ENCODE peak calls at places on chromosomes 5 and 9, in six cellular contexts. I is effector memory CD4-positive, alpha-beta T cell; Y is RWPE2; Q is SK-N-SH; R is pancreas; A is cardiac muscle cell. V is an unnamed sample.

GRCh38 chr5:122076669-122077450 is 1.2 kb downstream of the LOX start:
- DNase-seq in I (no peak), Y (peak; percentile 83), Q (peak; percentile 74), R (peak; percentile 52), A (peak; percentile 86), V (peak; percentile 22)

GRCh38 chr5:168171901-168172717 is 119.3 kb upstream of the WWC1 start:
- DNase-seq in I (no peak), Y (no peak), Q (no peak), R (no peak), A (no peak), V (no peak)

GRCh38 chr5:143312822-143313221 is 90.7 kb downstream of the NR3C1 start:
- DNase-seq in I (no peak), Y (no peak), Q (no peak), R (no peak), A (no peak), V (no peak)

GRCh38 chr9:127803507-127804352 is 1.0 kb downstream of the FPGS start:
- DNase-seq in I (no peak), Y (peak; percentile 84), Q (peak; percentile 64), R (peak; percentile 48), A (peak; percentile 45), V (no peak)

GRCh38 chr5:143796110-143796509 is 15.9 kb upstream of the HMHB1 start:
- DNase-seq in I (no peak), Y (no peak), Q (no peak), R (no peak), A (peak; percentile 41), V (no peak)

GRCh38 chr9:97803167-97804058 is 49.6 kb upstream of the FOXE1 start:
- DNase-seq in I (peak; percentile 56), Y (peak; percentile 75), Q (peak; percentile 97), R (peak; percentile 90), A (peak; percentile 69), V (peak; percentile 13)

GRCh38 chr5:176895829-176896228 is 3.3 kb downstream of the HK3 start:
- DNase-seq in I (no peak), Y (no peak), Q (no peak), R (no peak), A (no peak), V (no peak)

GRCh38 chr5:2439608-2440007 is 311.9 kb downstream of the IRX2 start:
- DNase-seq in I (no peak), Y (no peak), Q (no peak), R (no peak), A (no peak), V (no peak)

GRCh38 chr5:143023447-143024096 is 253.4 kb downstream of the ARHGAP26 start:
- DNase-seq in I (no peak), Y (no peak), Q (peak; percentile 52), R (no peak), A (peak; percentile 29), V (no peak)

GRCh38 chr5:16659536-16659935 is 42.7 kb upstream of the RETREG1 start:
- DNase-seq in I (no peak), Y (no peak), Q (no peak), R (no peak), A (peak; percentile 24), V (no peak)

GRCh38 chr5:14628346-14628745 is 36.2 kb upstream of the OTULIN start:
- DNase-seq in I (no peak), Y (no peak), Q (no peak), R (no peak), A (peak; percentile 71), V (no peak)

DNA sequence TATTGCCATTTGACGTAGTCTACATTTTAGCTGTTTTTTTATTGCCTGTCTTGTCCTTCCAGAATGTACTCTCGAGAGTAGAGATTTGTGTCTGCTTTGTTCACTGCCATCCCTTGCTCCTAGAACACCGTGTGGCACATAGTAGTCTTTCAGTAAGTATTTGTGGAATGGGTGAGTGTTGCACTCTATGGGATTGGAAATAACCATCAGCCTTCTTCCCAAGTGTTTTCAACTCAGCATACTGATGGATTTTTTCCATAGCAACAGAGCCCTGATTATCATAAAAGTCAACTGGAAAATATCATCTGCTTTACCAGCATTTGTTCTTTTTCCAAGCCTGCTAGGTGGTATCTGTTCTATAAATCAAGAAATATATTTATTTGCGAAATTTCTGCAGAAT is 462.5 kb downstream of the ENC1 start:
- DNase-seq in I (no peak), Y (no peak), Q (no peak), R (no peak), A (no peak), V (no peak)
- H3K27ac ChIP-seq in I (no peak overlapping the region), Y (no peak overlapping the region), Q (no peak overlapping the region), R (no peak overlapping the region), A (no peak overlapping the region), V (no peak overlapping the region)

DNA sequence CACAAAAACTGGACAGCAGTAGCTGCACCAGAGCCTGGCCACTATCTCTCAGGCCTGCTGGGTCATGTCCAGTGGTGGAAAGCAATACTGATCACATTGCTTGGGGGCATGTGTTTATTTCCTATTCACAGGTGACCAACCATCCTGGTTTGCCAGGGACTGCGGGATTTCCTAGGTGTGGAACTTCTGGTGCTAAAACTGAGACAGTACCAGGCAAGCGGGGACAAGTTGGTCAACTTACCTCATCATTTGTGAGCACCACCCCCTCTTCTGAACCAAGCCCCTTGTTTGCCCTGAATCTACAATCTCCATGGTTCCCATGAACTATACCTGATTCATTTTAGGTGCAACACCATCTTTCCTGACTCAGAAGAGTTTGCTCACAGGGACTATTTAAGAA is 81.3 kb downstream of the TNC start:
- DNase-seq in I (no peak), Y (peak; percentile 78), Q (no peak), R (no peak), A (no peak), V (no peak)
- H3K27ac ChIP-seq in I (no peak overlapping the region), Y (peak overlapping the region; percentile 39), Q (peak overlapping the region; percentile 75), R (no peak overlapping the region), A (no peak overlapping the region), V (no peak overlapping the region)

GRCh38 chr9:121663591-121663990 is 12.2 kb downstream of the DAB2IP start:
- DNase-seq in I (no peak), Y (no peak), Q (no peak), R (no peak), A (no peak), V (no peak)
- H3K27ac ChIP-seq in I (no peak overlapping the region), Y (no peak overlapping the region), Q (no peak overlapping the region), R (no peak overlapping the region), A (peak overlapping the region; percentile 83), V (no peak overlapping the region)

DNA sequence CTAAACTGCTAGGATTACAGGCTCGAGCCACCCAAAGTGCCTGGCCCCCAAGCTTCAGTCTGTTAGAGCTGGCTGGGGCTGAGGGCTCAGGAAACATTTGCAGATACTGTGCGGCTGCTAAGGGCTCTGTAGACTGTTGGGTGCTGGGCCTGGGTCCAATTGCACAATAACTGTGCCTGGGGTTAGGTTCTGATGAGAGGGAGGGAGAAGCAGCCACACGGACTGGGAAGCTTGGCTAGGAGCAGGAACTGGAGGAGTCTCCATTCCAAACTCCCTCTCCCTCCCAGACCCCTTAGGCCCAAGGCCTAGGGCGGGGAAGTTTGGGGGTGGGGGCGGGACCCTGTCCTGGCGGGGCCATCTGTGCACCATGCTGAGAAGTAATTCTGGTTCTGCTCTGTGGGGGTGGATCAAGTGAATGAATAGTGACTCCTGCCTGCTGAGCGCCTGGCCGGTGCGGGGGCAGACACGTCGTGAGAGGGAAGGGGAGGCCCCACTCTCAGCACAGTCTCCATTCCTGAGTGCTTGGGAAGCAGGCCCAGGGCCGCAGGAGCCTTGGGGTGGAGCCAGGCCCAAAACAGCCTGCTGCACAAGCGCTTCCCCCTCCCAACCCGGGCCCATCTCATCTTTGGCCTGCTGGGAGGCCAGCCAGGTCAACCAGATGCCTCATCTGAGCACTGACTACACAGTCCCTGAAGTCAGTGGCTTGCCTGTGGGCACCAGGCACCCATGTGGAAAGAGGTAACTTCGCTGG is 1.5 kb downstream of the ASS1 start:
- DNase-seq in I (no peak), Y (no peak), Q (peak; percentile 81), R (peak; percentile 53), A (peak; percentile 99), V (no peak)
- H3K27ac ChIP-seq in I (no peak overlapping the region), Y (peak overlapping the region; percentile 57), Q (peak overlapping the region; percentile 91), R (peak overlapping the region; percentile 33), A (peak overlapping the region; percentile 71), V (no peak overlapping the region)

GRCh38 chr5:134592141-134592746 is 40.4 kb downstream of the SAR1B start:
- DNase-seq in I (no peak), Y (peak; percentile 77), Q (no peak), R (no peak), A (peak; percentile 22), V (no peak)

GRCh38 chr5:134594797-134595457 is 37.7 kb downstream of the SAR1B start:
- DNase-seq in I (no peak), Y (no peak), Q (no peak), R (no peak), A (no peak), V (no peak)

GRCh38 chr5:134590992-134591659 is 41.5 kb downstream of the SAR1B start:
- DNase-seq in I (no peak), Y (no peak), Q (no peak), R (no peak), A (no peak), V (no peak)

GRCh38 chr5:134594336-134594735 is 38.3 kb downstream of the SAR1B start:
- DNase-seq in I (no peak), Y (no peak), Q (no peak), R (no peak), A (no peak), V (no peak)

GRCh38 chr5:134595458-134595838 is 37.2 kb downstream of the SAR1B start:
- DNase-seq in I (no peak), Y (no peak), Q (no peak), R (no peak), A (no peak), V (no peak)
- H3K27ac ChIP-seq in I (no peak overlapping the region), Y (no peak overlapping the region), Q (no peak overlapping the region), R (no peak overlapping the region), A (no peak overlapping the region), V (no peak overlapping the region)

DNA sequence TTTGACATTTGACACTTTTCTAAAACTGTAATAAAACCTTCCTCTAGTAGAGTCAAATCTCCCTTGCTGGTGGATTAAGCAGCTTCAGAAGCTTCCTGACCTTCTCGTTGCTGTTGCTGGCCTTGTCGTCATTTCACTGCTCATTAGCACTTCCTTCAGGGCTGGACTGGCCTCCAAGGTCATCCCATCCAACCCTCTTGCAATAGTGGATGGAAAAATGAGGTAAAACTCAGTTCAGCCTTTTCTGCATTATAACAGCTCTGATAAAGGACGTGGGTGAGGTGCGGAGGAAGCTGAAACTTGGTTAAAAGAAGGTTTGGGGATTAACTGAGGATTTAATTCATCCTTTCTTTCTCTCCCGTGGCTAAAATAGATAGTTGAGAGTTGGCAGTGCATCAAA is 1.0 kb upstream of the ADAMTSL1 start:
- DNase-seq in I (no peak), Y (no peak), Q (no peak), R (no peak), A (peak; percentile 62), V (peak; percentile 2)
- H3K27ac ChIP-seq in I (no peak overlapping the region), Y (no peak overlapping the region), Q (peak overlapping the region; percentile 82), R (no peak overlapping the region), A (peak overlapping the region; percentile 58), V (no peak overlapping the region)

V was measured in caudate nucleus.